ENCODE peak calls at places on chromosomes 7 and 10, in five cellular contexts. R, G, F, Z and Q are unnamed samples.

GRCh38 chr7:92754756-92755581 is 81.4 kb downstream of the CDK6 start:
- DNase-seq in R (no peak), G (no peak), F (no peak), Z (no peak), Q (no peak)

GRCh38 chr10:62459072-62459471 is 84.9 kb downstream of the ZNF365 start:
- DNase-seq in R (no peak), G (peak), F (no peak), Z (peak), Q (peak)

GRCh38 chr7:139566075-139566474 is 42.6 kb downstream of the CLEC2L start:
- DNase-seq in R (no peak), G (no peak), F (no peak), Z (no peak), Q (no peak)

GRCh38 chr10:21524526-21525366 is 736 bp downstream of the SKIDA1 start:
- DNase-seq in R (no peak), G (no peak), F (no peak), Z (peak), Q (no peak)

GRCh38 chr7:28725911-28726310 is 232.2 kb downstream of the TRIL start:
- DNase-seq in R (no peak), G (no peak), F (no peak), Z (no peak), Q (no peak)

GRCh38 chr10:1589257-1589656 is 148.1 kb downstream of the ADARB2 start:
- DNase-seq in R (no peak), G (no peak), F (no peak), Z (no peak), Q (no peak)

GRCh38 chr10:88472540-88472939 is 110.6 kb downstream of the RNLS start:
- DNase-seq in R (no peak), G (no peak), F (no peak), Z (no peak), Q (no peak)

GRCh38 chr10:74011762-74012161 is 13.8 kb downstream of the VCL start:
- DNase-seq in R (no peak), G (peak), F (peak), Z (peak), Q (no peak)

GRCh38 chr7:128215281-128215680 is 25.8 kb upstream of the LEP start:
- DNase-seq in R (no peak), G (peak), F (no peak), Z (peak), Q (peak)